ENCODE peak calls at places on chromosomes 7 and 10, in nine cellular contexts. J is right cardiac atrium; G is spleen; Y is colonic mucosa; R is CD8-positive, alpha-beta memory T cell; V is H9; L is BE2C; X is PC-9; D is small intestine. T is an unnamed sample. For H3K4me1, the result is how much of the 10 kb centered on the place peaks cover.

GRCh38 chr7:157460721-157461120 is 123.9 kb downstream of the DNAJB6 start:
- DNase-seq in J (no peak), X (no peak), G (peak), V (no peak), L (no peak), R (no peak), D (no peak), Y (peak), T (no peak)

GRCh38 chr7:55053651-55054226 is 34.9 kb downstream of the EGFR start:
- DNase-seq in L (no peak), V (no peak), D (no peak), X (peak), J (no peak), G (no peak), Y (no peak), R (no peak), T (peak)

GRCh38 chr7:102450242-102450641 is 14.4 kb downstream of the ALKBH4 start:
- DNase-seq in V (no peak), X (no peak), L (no peak), G (peak), D (no peak), Y (no peak), R (peak), J (peak), T (no peak)

GRCh38 chr7:92110857-92111256 is 23.4 kb downstream of the CYP51A1 start:
- DNase-seq in R (no peak), D (no peak), G (no peak), L (no peak), X (no peak), J (no peak), Y (no peak), V (no peak), T (no peak)

GRCh38 chr10:110162749-110163148 is 44.7 kb upstream of the MXI1 start:
- DNase-seq in X (no peak), V (peak), L (no peak), G (peak), D (peak), Y (no peak), J (no peak), R (no peak), T (no peak)

GRCh38 chr7:105269397-105269796 is 119.3 kb downstream of the SRPK2 start:
- DNase-seq in G (no peak), V (no peak), J (no peak), D (no peak), L (no peak), R (no peak), Y (no peak), X (no peak), T (no peak)

GRCh38 chr10:101495324-101495925 is 92.6 kb downstream of the POLL start:
- DNase-seq in L (peak), D (peak), G (no peak), J (no peak), R (no peak), V (no peak), X (no peak), Y (no peak), T (peak)

GRCh38 chr7:134916428-134916883 is 69.9 kb upstream of the AGBL3 start:
- DNase-seq in L (no peak), X (no peak), Y (no peak), J (no peak), G (no peak), V (no peak), R (no peak), D (no peak), T (no peak)

GRCh38 chr7:28660132-28660531 is 247.8 kb downstream of the CREB5 start:
- DNase-seq in V (no peak), Y (no peak), J (no peak), G (no peak), X (no peak), D (no peak), R (no peak), L (no peak), T (no peak)

GRCh38 chr7:47291461-47292051 is 290.4 kb downstream of the TNS3 start:
- DNase-seq in R (no peak), V (no peak), G (no peak), J (no peak), D (no peak), X (peak), L (no peak), Y (peak), T (peak)

GRCh38 chr7:142606081-142606480 is 143.2 kb upstream of the PRSS1 start:
- DNase-seq in D (no peak), X (no peak), Y (no peak), J (no peak), G (no peak), R (no peak), V (no peak), L (no peak), T (no peak)

GRCh38 chr7:31957090-31957720 is 113.0 kb downstream of the PDE1C start:
- DNase-seq in D (no peak), L (no peak), J (no peak), Y (no peak), G (no peak), V (no peak), R (no peak), X (no peak), T (no peak)

GRCh38 chr7:108716783-108717182 is 147.1 kb downstream of the DNAJB9 start:
- DNase-seq in G (no peak), R (no peak), X (no peak), L (no peak), V (no peak), Y (no peak), D (no peak), J (no peak), T (no peak)

GRCh38 chr7:132656846-132657776 is 80.8 kb upstream of the PLXNA4 start:
- DNase-seq in R (no peak), G (no peak), X (no peak), D (peak), J (no peak), Y (no peak), V (no peak), L (peak), T (no peak)

GRCh38 chr10:131790021-131790420 is 110.8 kb upstream of the PPP2R2D start:
- DNase-seq in J (no peak), R (no peak), L (peak), G (no peak), X (no peak), Y (no peak), D (peak), V (peak), T (no peak)

GRCh38 chr7:80135306-80136104 is 874 bp downstream of the GNAI1 start:
- DNase-seq in L (peak), J (peak), D (peak), X (no peak), V (no peak), G (no peak), Y (peak), R (peak), T (peak)

GRCh38 chr10:16384064-16384463 is 52.7 kb upstream of the PTER start:
- DNase-seq in R (no peak), L (peak), J (peak), X (no peak), G (no peak), V (no peak), Y (no peak), D (no peak), T (no peak)

GRCh38 chr10:121593676-121594075 is 4.6 kb downstream of the FGFR2 start:
- DNase-seq in J (no peak), G (no peak), X (no peak), V (peak), D (no peak), L (no peak), Y (no peak), R (no peak), T (no peak)

GRCh38 chr7:36945612-36946400 is 221.5 kb upstream of the AOAH start:
- DNase-seq in V (no peak), G (no peak), D (peak), J (no peak), R (no peak), X (no peak), L (no peak), Y (peak), T (no peak)

GRCh38 chr10:5975641-5976473 is 1.5 kb downstream of the IL15RA start:
- DNase-seq in J (peak), V (no peak), D (peak), R (peak), X (no peak), Y (peak), L (no peak), G (no peak), T (no peak)

GRCh38 chr7:80722596-80723141 is 84.2 kb downstream of the CD36 start:
- DNase-seq in J (peak), Y (no peak), D (peak), L (no peak), G (no peak), X (peak), V (peak), R (no peak), T (peak)

GRCh38 chr10:9634466-9634865 is 1383.2 kb upstream of the CELF2 start:
- DNase-seq in V (no peak), D (no peak), J (no peak), X (no peak), G (no peak), R (no peak), L (no peak), Y (no peak), T (no peak)

GRCh38 chr7:129176853-129177369 is 11.5 kb upstream of the SMO start:
- DNase-seq in Y (no peak), D (no peak), G (no peak), V (no peak), L (no peak), R (no peak), X (no peak), J (no peak), T (no peak)

GRCh38 chr10:103044942-103045489 is 126.9 kb downstream of the CNNM2 start:
- DNase-seq in G (no peak), Y (no peak), X (no peak), D (no peak), L (no peak), R (no peak), J (no peak), V (no peak), T (no peak)

GRCh38 chr10:61643316-61643751 is 19.4 kb upstream of the CABCOCO1 start:
- DNase-seq in V (no peak), X (no peak), D (no peak), G (no peak), R (no peak), L (no peak), Y (no peak), J (no peak), T (peak)

GRCh38 chr10:101030492-101031127 is 319 bp downstream of the PDZD7 start:
- DNase-seq in D (peak), V (peak), R (no peak), Y (no peak), G (no peak), X (peak), L (no peak), J (no peak), T (no peak)

GRCh38 chr7:93147358-93147757 is 827 bp downstream of the SAMD9L start:
- DNase-seq in L (no peak), G (peak), Y (peak), R (peak), D (peak), V (no peak), J (peak), X (peak), T (peak)

GRCh38 chr10:79025113-79025832 is 43.5 kb upstream of the ZMIZ1 start:
- DNase-seq in R (peak), J (peak), X (no peak), L (peak), Y (no peak), V (no peak), G (peak), D (no peak), T (no peak)

GRCh38 chr10:2968401-2968800 is 98.9 kb upstream of the PFKP start:
- DNase-seq in L (no peak), R (no peak), G (no peak), X (no peak), J (no peak), Y (no peak), V (no peak), D (no peak), T (no peak)

GRCh38 chr7:149196151-149196704 is 882 bp downstream of the ZNF282 start:
- DNase-seq in L (no peak), D (peak), G (peak), Y (peak), V (no peak), R (peak), X (no peak), J (no peak), T (no peak)

GRCh38 chr10:96448021-96448457 is 65.7 kb downstream of the TLL2 start:
- DNase-seq in X (no peak), G (peak), Y (no peak), R (no peak), D (peak), V (no peak), J (peak), L (no peak), T (no peak)

GRCh38 chr7:122885583-122886356 is 490 bp downstream of the CADPS2 start:
- DNase-seq in L (peak), R (no peak), X (peak), J (peak), D (peak), G (peak), V (peak), Y (peak), T (peak)

GRCh38 chr10:34641913-34642558 is 173.1 kb downstream of the PARD3 start:
- DNase-seq in V (no peak), X (no peak), Y (no peak), L (no peak), R (no peak), D (no peak), G (no peak), J (no peak), T (no peak)

GRCh38 chr7:20208651-20209307 is 8.4 kb downstream of the MACC1 start:
- DNase-seq in X (no peak), G (peak), V (no peak), Y (no peak), D (no peak), R (no peak), L (no peak), J (no peak), T (no peak)

GRCh38 chr10:100637785-100638184 is 102.0 kb downstream of the HIF1AN start:
- DNase-seq in Y (no peak), V (peak), J (no peak), X (no peak), G (no peak), L (peak), R (no peak), D (no peak), T (no peak)

GRCh38 chr10:17764142-17764541 is 12.1 kb downstream of the TMEM236 start:
- DNase-seq in R (no peak), J (no peak), X (no peak), G (no peak), D (no peak), L (no peak), V (no peak), Y (no peak), T (no peak)

GRCh38 chr10:132366006-132366405 is 31.0 kb upstream of the PWWP2B start:
- DNase-seq in V (no peak), G (peak), J (no peak), Y (no peak), L (no peak), X (no peak), D (no peak), R (no peak), T (no peak)

GRCh38 chr10:6782378-6782777 is 202.3 kb upstream of the PRKCQ start:
- DNase-seq in V (no peak), D (no peak), Y (no peak), G (no peak), R (no peak), X (no peak), L (no peak), J (no peak), T (no peak)

GRCh38 chr7:117302396-117302795 is 20.5 kb downstream of the WNT2 start:
- DNase-seq in L (no peak), X (no peak), Y (no peak), R (no peak), D (no peak), V (no peak), J (no peak), G (no peak), T (no peak)

DNA sequence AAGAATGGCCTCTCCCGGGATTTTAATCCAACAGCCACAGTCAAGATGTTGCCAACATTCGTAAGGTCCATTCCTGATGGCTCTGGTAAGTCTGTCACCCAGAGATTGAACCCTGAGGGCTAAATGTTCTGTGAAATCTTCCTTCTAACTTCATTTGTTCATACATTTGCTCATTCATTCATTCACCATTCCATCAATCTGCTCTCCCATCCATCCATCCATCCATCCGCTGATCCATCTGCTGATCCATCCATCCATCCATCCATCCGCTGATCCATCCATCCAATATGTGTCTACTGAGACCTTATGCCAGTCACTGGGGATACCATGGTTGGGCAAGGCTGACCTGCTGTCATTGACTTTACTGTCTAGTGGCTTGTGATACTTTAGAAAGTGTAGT is 65.6 kb downstream of the HK1 start:
- DNase-seq in V (no peak), L (no peak), Y (no peak), J (no peak), R (no peak), X (no peak), D (no peak), G (no peak), T (no peak)
- H3K4me1 ChIP-seq in V (under half), L (under half), Y (under half), J (under half), R (half or more), X (under half), D (under half), G (under half), T (under half)

GRCh38 chr7:27151341-27151944 is 940 bp downstream of the HOXA3 start:
- DNase-seq in G (peak), X (no peak), L (no peak), J (peak), R (no peak), D (no peak), V (no peak), Y (peak), T (peak)

GRCh38 chr7:27153526-27153925 is 1.1 kb upstream of the HOXA3 start:
- DNase-seq in V (no peak), L (no peak), D (no peak), G (no peak), X (no peak), J (no peak), R (no peak), Y (peak), T (no peak)

GRCh38 chr7:27151945-27152815 is at the start of gene HOXA3:
- DNase-seq in L (peak), V (no peak), G (peak), J (peak), R (no peak), X (no peak), Y (peak), D (no peak), T (peak)

GRCh38 chr7:27154369-27154768 is 2.0 kb upstream of the HOXA3 start:
- DNase-seq in X (no peak), D (no peak), J (no peak), Y (peak), R (no peak), G (no peak), V (no peak), L (no peak), T (no peak)

GRCh38 chr7:27152816-27153486 is 568 bp upstream of the HOXA3 start:
- DNase-seq in L (peak), Y (peak), J (peak), X (no peak), D (no peak), R (no peak), G (peak), V (peak), T (no peak)
- H3K4me1 ChIP-seq in L (under half), Y (under half), J (under half), X (under half), D (under half), R (under half), G (under half), V (under half), T (half or more)

GRCh38 chr7:130909881-130910672 is 176.1 kb upstream of the KLF14 start:
- DNase-seq in G (no peak), L (no peak), V (no peak), D (peak), X (no peak), Y (no peak), R (no peak), J (no peak), T (no peak)

GRCh38 chr7:130912910-130913720 is 179.1 kb upstream of the KLF14 start:
- DNase-seq in D (peak), V (no peak), J (peak), L (no peak), X (peak), G (peak), Y (no peak), R (peak), T (peak)

GRCh38 chr7:130909161-130909836 is 175.3 kb upstream of the KLF14 start:
- DNase-seq in G (no peak), D (no peak), V (no peak), X (no peak), J (no peak), Y (no peak), R (no peak), L (no peak), T (no peak)

GRCh38 chr7:130912086-130912909 is 178.3 kb upstream of the KLF14 start:
- DNase-seq in V (no peak), J (no peak), R (peak), L (no peak), X (peak), Y (no peak), G (no peak), D (peak), T (peak)

DNA sequence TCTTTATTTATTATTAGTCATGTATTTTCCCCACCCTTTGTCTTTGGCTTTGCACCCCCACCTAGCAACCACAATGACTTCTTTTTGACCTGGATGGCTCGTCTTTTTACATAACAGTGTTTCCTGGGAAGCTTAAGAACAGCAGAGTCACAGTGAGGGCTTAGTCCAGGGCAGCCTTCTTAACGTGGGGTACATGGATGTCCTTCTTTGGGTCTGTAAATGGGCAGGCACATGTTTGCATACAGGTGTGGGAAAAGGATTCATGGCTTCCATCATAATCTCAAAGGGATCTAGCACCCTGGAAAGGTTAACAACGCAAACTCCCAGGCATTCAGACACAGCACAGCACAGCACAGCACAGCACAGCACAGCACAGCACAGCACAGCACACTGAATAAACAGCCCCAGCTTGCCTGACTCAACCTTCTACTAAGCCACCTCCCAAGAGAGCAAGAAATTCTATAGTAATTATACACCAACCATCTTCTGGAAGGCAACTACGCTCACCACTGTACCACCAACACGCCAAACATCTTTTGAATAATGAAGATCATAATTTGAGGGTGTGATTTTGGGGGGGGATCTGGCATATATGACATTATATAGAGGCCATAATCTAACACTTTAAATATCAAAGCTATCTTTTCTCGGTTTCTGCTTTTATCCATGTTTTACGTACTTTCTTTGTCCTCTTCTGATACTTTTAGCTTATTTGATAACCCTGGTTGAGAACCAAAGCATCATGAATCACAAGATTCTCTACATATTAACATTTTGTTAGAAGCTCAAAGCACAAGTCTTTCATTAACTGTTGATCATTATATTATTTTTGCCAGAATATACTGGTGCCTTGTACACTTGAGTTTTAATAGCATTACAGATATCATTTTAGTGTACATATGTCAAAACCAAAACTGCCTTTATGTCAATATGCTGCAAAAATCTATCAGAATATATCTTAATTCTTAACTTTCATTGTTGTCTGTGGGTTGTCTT is 177.2 kb upstream of the KLF14 start:
- DNase-seq in V (peak), D (peak), R (no peak), G (no peak), L (no peak), J (no peak), Y (no peak), X (peak), T (peak)
- H3K4me1 ChIP-seq in V (under half), D (under half), R (half or more), G (under half), L (under half), J (under half), Y (under half), X (half or more), T (under half)

GRCh38 chr10:88893611-88894010 is 13.6 kb downstream of the STAMBPL1 start:
- DNase-seq in L (no peak), D (no peak), Y (no peak), G (no peak), V (no peak), R (no peak), X (no peak), J (no peak), T (no peak)

GRCh38 chr10:88896336-88897018 is 16.4 kb downstream of the STAMBPL1 start:
- DNase-seq in V (no peak), Y (peak), L (no peak), J (peak), D (peak), R (no peak), G (no peak), X (peak), T (no peak)

GRCh38 chr10:88897019-88897853 is 17.2 kb downstream of the STAMBPL1 start:
- DNase-seq in G (no peak), Y (peak), X (peak), L (no peak), R (no peak), V (no peak), J (peak), D (peak), T (no peak)

GRCh38 chr10:88892223-88892967 is 12.3 kb downstream of the STAMBPL1 start:
- DNase-seq in J (no peak), V (peak), R (no peak), D (no peak), X (no peak), L (no peak), Y (no peak), G (no peak), T (peak)

GRCh38 chr10:88895252-88895651 is 15.2 kb downstream of the STAMBPL1 start:
- DNase-seq in R (no peak), J (no peak), V (no peak), D (no peak), Y (no peak), X (no peak), L (no peak), G (no peak), T (no peak)
- H3K4me1 ChIP-seq in R (under half), J (under half), V (under half), D (under half), Y (under half), X (under half), L (under half), G (under half), T (under half)